ENCODE peak calls at places on chromosome 6, in ten cellular contexts. M, K, W, I, E, O, D, Z, F and N are unnamed samples.

GRCh38 chr6:95670011-95670463 is 92.7 kb downstream of the MANEA start:
- DNase-seq in M (no peak), K (peak; percentile 67), W (no peak), I (no peak), E (no peak), O (no peak), D (no peak), Z (no peak), F (no peak), N (no peak)

GRCh38 chr6:89799111-89799510 is 20.5 kb downstream of the MDN1 start:
- DNase-seq in M (no peak), K (no peak), W (no peak), I (no peak), E (no peak), O (no peak), D (no peak), Z (no peak), F (no peak), N (no peak)

GRCh38 chr6:15715851-15716250 is 53.0 kb upstream of the DTNBP1 start:
- DNase-seq in M (no peak), K (no peak), W (no peak), I (no peak), E (no peak), O (no peak), D (no peak), Z (no peak), F (no peak), N (no peak)

GRCh38 chr6:115323001-115323400 is 737.7 kb downstream of the FRK start:
- DNase-seq in M (no peak), K (no peak), W (no peak), I (no peak), E (no peak), O (no peak), D (no peak), Z (no peak), F (no peak), N (no peak)

GRCh38 chr6:85679445-85680123 is 36.9 kb upstream of the SYNCRIP start:
- DNase-seq in M (no peak), K (no peak), W (no peak), I (no peak), E (no peak), O (no peak), D (no peak), Z (no peak), F (no peak), N (no peak)

GRCh38 chr6:25100288-25100687 is 164.5 kb upstream of the RIPOR2 start:
- DNase-seq in M (no peak), K (no peak), W (no peak), I (no peak), E (no peak), O (no peak), D (no peak), Z (no peak), F (no peak), N (no peak)

GRCh38 chr6:10411131-10411914 is 3.6 kb downstream of the TFAP2A start:
- DNase-seq in M (no peak), K (no peak), W (no peak), I (no peak), E (no peak), O (no peak), D (no peak), Z (no peak), F (peak; percentile 77), N (no peak)

GRCh38 chr6:113774122-113774835 is 82.9 kb upstream of the MARCKS start:
- DNase-seq in M (no peak), K (no peak), W (no peak), I (no peak), E (no peak), O (peak; percentile 87), D (no peak), Z (no peak), F (no peak), N (no peak)

GRCh38 chr6:169789944-169790927 is 38.8 kb downstream of the ERMARD start:
- DNase-seq in M (peak; percentile 53), K (peak; percentile 89), W (peak; percentile 67), I (no peak), E (peak; percentile 62), O (peak; percentile 36), D (peak; percentile 90), Z (peak; percentile 61), F (peak; percentile 94), N (peak; percentile 84)

GRCh38 chr6:63268574-63268973 is 51.2 kb downstream of the LGSN start:
- DNase-seq in M (no peak), K (no peak), W (no peak), I (no peak), E (no peak), O (no peak), D (no peak), Z (no peak), F (no peak), N (no peak)

GRCh38 chr6:398558-399078 is 7.1 kb downstream of the IRF4 start:
- DNase-seq in M (no peak), K (no peak), W (no peak), I (no peak), E (no peak), O (no peak), D (no peak), Z (no peak), F (no peak), N (peak; percentile 68)

GRCh38 chr6:138337076-138337475 is 40.6 kb upstream of the SMIM28 start:
- DNase-seq in M (no peak), K (no peak), W (no peak), I (no peak), E (no peak), O (no peak), D (no peak), Z (no peak), F (no peak), N (no peak)

GRCh38 chr6:90068835-90069478 is 174.7 kb downstream of the GJA10 start:
- DNase-seq in M (no peak), K (no peak), W (no peak), I (no peak), E (no peak), O (no peak), D (no peak), Z (no peak), F (no peak), N (no peak)

GRCh38 chr6:38552136-38552535 is 87.6 kb downstream of the BTBD9 start:
- DNase-seq in M (no peak), K (no peak), W (no peak), I (no peak), E (no peak), O (no peak), D (no peak), Z (no peak), F (no peak), N (no peak)

GRCh38 chr6:119310486-119311036 is 39.0 kb downstream of the MAN1A1 start:
- DNase-seq in M (no peak), K (no peak), W (no peak), I (peak; percentile 26), E (no peak), O (no peak), D (no peak), Z (no peak), F (no peak), N (no peak)

GRCh38 chr6:163756079-163756478 is 341.6 kb downstream of the QKI start:
- DNase-seq in M (no peak), K (no peak), W (no peak), I (no peak), E (no peak), O (no peak), D (no peak), Z (no peak), F (no peak), N (no peak)

GRCh38 chr6:136344420-136344819 is 54.8 kb upstream of the BCLAF1 start:
- DNase-seq in M (no peak), K (no peak), W (no peak), I (no peak), E (no peak), O (peak; percentile 85), D (no peak), Z (peak; percentile 8), F (no peak), N (no peak)

GRCh38 chr6:85453490-85453889 is 3.6 kb downstream of the NT5E start:
- DNase-seq in M (no peak), K (no peak), W (no peak), I (no peak), E (no peak), O (no peak), D (no peak), Z (no peak), F (no peak), N (no peak)

GRCh38 chr6:29466241-29466640 is 9.3 kb downstream of the OR2H1 start:
- DNase-seq in M (no peak), K (no peak), W (no peak), I (no peak), E (no peak), O (no peak), D (no peak), Z (no peak), F (no peak), N (no peak)

GRCh38 chr6:149127212-149127611 is 190.3 kb upstream of the TAB2 start:
- DNase-seq in M (no peak), K (no peak), W (no peak), I (no peak), E (no peak), O (peak; percentile 28), D (no peak), Z (peak; percentile 48), F (no peak), N (no peak)

GRCh38 chr6:87789198-87789899 is 87.3 kb upstream of the AKIRIN2 start:
- DNase-seq in M (no peak), K (no peak), W (peak; percentile 42), I (peak; percentile 95), E (no peak), O (peak; percentile 48), D (no peak), Z (no peak), F (no peak), N (no peak)

GRCh38 chr6:152364846-152365245 is 272.3 kb downstream of the SYNE1 start:
- DNase-seq in M (no peak), K (no peak), W (no peak), I (no peak), E (no peak), O (no peak), D (no peak), Z (no peak), F (no peak), N (no peak)

GRCh38 chr6:138287144-138287955 is 69.1 kb upstream of the PBOV1 start:
- DNase-seq in M (peak; percentile 14), K (no peak), W (no peak), I (no peak), E (peak; percentile 31), O (no peak), D (peak; percentile 78), Z (no peak), F (no peak), N (no peak)

GRCh38 chr6:110332281-110332680 is 25.9 kb downstream of the METTL24 start:
- DNase-seq in M (no peak), K (no peak), W (no peak), I (no peak), E (no peak), O (no peak), D (no peak), Z (no peak), F (no peak), N (no peak)

GRCh38 chr6:129683606-129684322 is 26.2 kb downstream of the ARHGAP18 start:
- DNase-seq in M (peak; percentile 38), K (no peak), W (peak; percentile 54), I (peak; percentile 99), E (peak; percentile 56), O (peak; percentile 99), D (peak; percentile 86), Z (peak; percentile 93), F (peak; percentile 90), N (peak; percentile 88)

GRCh38 chr6:144590540-144590939 is 305.4 kb downstream of the UTRN start:
- DNase-seq in M (no peak), K (no peak), W (no peak), I (no peak), E (no peak), O (no peak), D (no peak), Z (no peak), F (no peak), N (no peak)

GRCh38 chr6:149451361-149452061 is 33.3 kb downstream of the ZC3H12D start:
- DNase-seq in M (no peak), K (peak; percentile 80), W (no peak), I (no peak), E (no peak), O (no peak), D (peak; percentile 63), Z (no peak), F (peak; percentile 86), N (no peak)

GRCh38 chr6:21846541-21847451 is 253.2 kb downstream of the SOX4 start:
- DNase-seq in M (peak; percentile 2), K (no peak), W (no peak), I (no peak), E (no peak), O (no peak), D (no peak), Z (no peak), F (no peak), N (no peak)